ENCODE peak calls at places on chromosomes 16 and 17, in five cellular contexts. L, H, S, P and G are unnamed samples.
A peak's percentile ranks its signal among the peaks of the same experiment; 100 is the strongest.

GRCh38 chr16:84482951-84483881 is 21.2 kb downstream of the MEAK7 start:
- DNase-seq in L (no peak), H (no peak), S (no peak), P (no peak), G (no peak)

GRCh38 chr17:47267354-47267828 is 13.8 kb downstream of the ITGB3 start:
- DNase-seq in L (no peak), H (no peak), S (peak; percentile 69), P (no peak), G (no peak)

GRCh38 chr16:73006021-73006420 is 41.9 kb downstream of the ZFHX3 start:
- DNase-seq in L (no peak), H (no peak), S (no peak), P (no peak), G (no peak)

GRCh38 chr17:8002646-8003593 is 505 bp downstream of the GUCY2D start:
- DNase-seq in L (no peak), H (no peak), S (no peak), P (peak; percentile 79), G (no peak)

GRCh38 chr17:27224526-27225315 is 69.2 kb upstream of the WSB1 start:
- DNase-seq in L (no peak), H (no peak), S (peak; percentile 33), P (no peak), G (no peak)

GRCh38 chr17:7347630-7348477 is 4.1 kb upstream of the KCTD11 start:
- DNase-seq in L (no peak), H (no peak), S (no peak), P (no peak), G (no peak)

GRCh38 chr16:50315346-50315997 is 49.1 kb downstream of the ADCY7 start:
- DNase-seq in L (no peak), H (no peak), S (no peak), P (no peak), G (no peak)

GRCh38 chr17:50745631-50746030 is 21.7 kb downstream of the ANKRD40CL start:
- DNase-seq in L (no peak), H (no peak), S (no peak), P (no peak), G (no peak)

GRCh38 chr17:15463363-15463762 is 4.1 kb downstream of the CDRT4 start:
- DNase-seq in L (no peak), H (peak; percentile 50), S (peak; percentile 87), P (no peak), G (no peak)

GRCh38 chr16:81838794-81839193 is 59.7 kb downstream of the PLCG2 start:
- DNase-seq in L (peak; percentile 56), H (no peak), S (no peak), P (no peak), G (no peak)

GRCh38 chr17:75133001-75133400 is 1.5 kb upstream of the NT5C start:
- DNase-seq in L (no peak), H (no peak), S (no peak), P (no peak), G (no peak)

GRCh38 chr17:28346746-28347246 is 10.5 kb downstream of the POLDIP2 start:
- DNase-seq in L (no peak), H (no peak), S (peak; percentile 89), P (no peak), G (no peak)
- TF ChIP-seq CTCF in L (no peak), H (peak; percentile 47), S (peak; percentile 63), P (no peak), G (no peak)

DNA sequence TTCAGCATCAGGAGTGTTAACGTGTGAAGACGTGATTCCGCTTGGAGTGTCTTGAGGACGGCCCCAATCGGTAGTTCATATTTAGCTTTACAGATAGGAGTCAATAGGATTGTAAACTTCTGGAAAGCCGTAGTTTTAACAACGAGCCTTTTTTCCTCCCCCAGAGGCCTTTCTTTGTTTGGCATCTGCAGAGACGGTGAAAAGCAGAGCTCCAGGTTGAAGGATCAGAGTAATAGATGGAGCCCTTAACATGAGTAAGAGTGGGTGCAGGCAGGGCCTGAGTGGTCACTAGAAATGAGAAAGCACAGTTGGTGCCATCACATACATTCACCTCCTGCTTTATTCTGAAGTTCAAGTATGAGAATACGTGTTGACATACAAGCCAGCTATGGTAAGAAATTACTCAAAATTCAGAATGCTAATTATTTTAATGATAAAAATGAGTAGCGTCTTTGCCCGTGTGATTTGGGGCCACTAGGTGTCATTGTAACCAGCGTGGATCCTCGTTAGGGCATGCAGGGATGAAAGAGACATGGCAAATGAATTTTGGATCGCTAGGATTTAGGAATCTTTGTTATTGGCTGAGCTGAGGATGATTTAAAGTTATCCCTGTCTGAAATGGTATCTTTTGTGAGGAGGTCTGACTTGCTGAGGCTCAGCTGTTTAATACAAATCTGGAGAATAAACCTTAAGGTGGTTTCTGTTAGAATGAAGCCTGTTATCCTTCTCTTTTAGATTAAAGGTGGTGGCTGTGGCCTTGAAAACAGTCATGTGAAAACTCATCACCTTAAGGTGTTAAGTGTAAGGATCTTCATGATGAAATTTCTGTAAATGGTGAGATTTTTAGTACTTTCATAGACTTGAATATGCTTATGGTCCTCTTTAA is 18.6 kb downstream of the PRCD start:
- DNase-seq in L (no peak), H (no peak), S (peak; percentile 44), P (no peak), G (no peak)
- TF ChIP-seq CTCF in L (peak; percentile 59), H (peak; percentile 63), S (peak; percentile 50), P (peak; percentile 44), G (peak; percentile 46)

GRCh38 chr17:17921192-17922082 is 50.8 kb downstream of the TOM1L2 start:
- DNase-seq in L (no peak), H (peak; percentile 41), S (peak; percentile 85), P (no peak), G (no peak)
- TF ChIP-seq CTCF in L (no peak), H (no peak), S (no peak), P (no peak), G (no peak)

GRCh38 chr16:88434353-88434690 is 18.8 kb upstream of the ZFPM1 start:
- DNase-seq in L (no peak), H (no peak), S (no peak), P (no peak), G (no peak)
- TF ChIP-seq CTCF in L (no peak), H (no peak), S (no peak), P (no peak), G (no peak)

GRCh38 chr17:77372444-77373297 is 231.9 kb downstream of the SEC14L1 start:
- DNase-seq in L (peak; percentile 85), H (peak; percentile 94), S (peak; percentile 92), P (peak; percentile 94), G (peak; percentile 75)

GRCh38 chr17:77373298-77374169 is 232.8 kb downstream of the SEC14L1 start:
- DNase-seq in L (no peak), H (peak; percentile 70), S (peak; percentile 47), P (no peak), G (no peak)

GRCh38 chr17:77375526-77375916 is 234.8 kb downstream of the SEC14L1 start:
- DNase-seq in L (no peak), H (no peak), S (no peak), P (no peak), G (no peak)

GRCh38 chr17:77375108-77375507 is 234.3 kb downstream of the SEC14L1 start:
- DNase-seq in L (no peak), H (no peak), S (peak; percentile 30), P (no peak), G (no peak)

DNA sequence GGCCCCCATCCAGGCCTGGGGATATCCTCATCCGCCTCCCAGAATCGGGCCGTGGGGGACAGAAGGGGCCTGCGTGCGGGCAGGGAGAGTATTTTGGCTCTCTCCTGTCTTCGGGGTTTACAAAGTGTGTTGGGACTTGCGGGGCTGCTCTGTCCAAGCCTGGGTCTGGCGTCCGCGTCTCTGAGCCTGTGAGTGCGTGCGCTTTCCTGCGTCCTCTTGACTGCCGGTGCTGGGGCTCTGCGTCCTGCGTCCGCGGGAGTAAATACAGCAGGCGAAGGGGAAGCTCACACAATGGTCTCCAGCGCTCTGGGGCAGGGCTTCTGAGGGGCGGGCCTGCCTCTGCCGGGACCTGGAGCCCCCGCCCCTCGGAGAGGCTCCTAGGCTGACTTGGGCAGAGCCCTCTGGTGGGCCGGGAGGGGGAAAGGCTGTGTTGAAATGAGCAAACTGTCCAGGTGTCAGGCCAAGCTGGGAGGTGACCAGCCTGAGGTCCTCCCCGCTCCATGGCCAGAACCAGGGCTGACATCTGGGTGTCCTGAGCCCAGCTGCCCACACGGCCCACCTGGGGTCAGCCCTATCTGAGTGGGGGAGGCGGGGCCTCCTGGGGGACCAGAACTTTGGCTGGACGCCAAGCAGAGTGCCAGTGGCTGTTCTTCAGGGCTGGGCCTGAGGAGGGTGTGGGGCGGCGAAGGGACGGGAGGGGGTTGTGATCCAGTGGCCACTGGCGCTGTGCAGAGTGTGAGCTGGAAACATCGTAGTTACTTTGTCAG is 233.6 kb downstream of the SEC14L1 start:
- DNase-seq in L (no peak), H (peak; percentile 94), S (peak; percentile 92), P (peak; percentile 89), G (peak; percentile 55)
- TF ChIP-seq CTCF in L (no peak), H (peak; percentile 40), S (peak; percentile 46), P (no peak), G (no peak)

GRCh38 chr17:34025179-34025551 is 229.9 kb upstream of the CCL2 start:
- DNase-seq in L (no peak), H (no peak), S (no peak), P (no peak), G (no peak)
- TF ChIP-seq CTCF in L (no peak), H (no peak), S (no peak), P (no peak), G (no peak)

GRCh38 chr17:39164675-39165143 is 1.3 kb downstream of the ARL5C start:
- DNase-seq in L (peak; percentile 97), H (peak; percentile 94), S (peak; percentile 84), P (peak; percentile 85), G (peak; percentile 73)
- TF ChIP-seq CTCF in L (peak; percentile 71), H (peak; percentile 75), S (peak; percentile 94), P (peak; percentile 70), G (peak; percentile 83)

DNA sequence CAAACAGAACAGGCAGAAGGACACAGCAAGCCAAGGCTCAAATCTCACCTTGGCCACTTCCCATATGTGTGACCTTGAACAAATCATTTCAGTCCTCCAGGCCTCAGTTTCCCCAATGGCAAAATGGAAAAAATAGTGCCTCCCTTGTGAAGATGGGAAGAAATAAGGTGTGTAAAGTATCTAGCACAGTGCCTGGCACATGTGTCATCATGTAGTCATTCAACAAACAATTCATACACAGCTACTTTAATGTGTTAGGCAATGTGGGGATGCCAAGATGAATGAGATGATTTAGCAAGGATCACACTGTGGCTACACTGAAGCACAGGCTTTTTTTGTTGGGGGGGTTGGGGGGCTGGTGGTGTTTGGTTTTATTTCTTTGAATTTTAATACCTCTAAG is 13.3 kb downstream of the SRCIN1 start:
- DNase-seq in L (no peak), H (no peak), S (no peak), P (no peak), G (no peak)
- TF ChIP-seq CTCF in L (no peak), H (no peak), S (no peak), P (no peak), G (no peak)